ENCODE peak calls at places on chromosomes 7 and 10, in eight cellular contexts. M is kidney epithelial cell, D is occipital lobe, P is astrocyte of the spinal cord, H is suprapubic skin, Q is HEK293T, S is NCI-H2081, G is memory B cell. K is an unnamed sample.

GRCh38 chr7:131945313-131945831 is 388.9 kb upstream of the PODXL start:
- DNase-seq in M (no peak), D (peak), P (peak), H (peak), Q (peak), S (peak), G (no peak), K (peak)

GRCh38 chr7:21948887-21949469 is 3.3 kb upstream of the CDCA7L start:
- DNase-seq in M (no peak), D (no peak), P (no peak), H (no peak), Q (no peak), S (no peak), G (no peak), K (no peak)

GRCh38 chr10:62092301-62092990 is 176.2 kb downstream of the RTKN2 start:
- DNase-seq in M (no peak), D (no peak), P (no peak), H (no peak), Q (no peak), S (no peak), G (no peak), K (no peak)

GRCh38 chr7:155963356-155963755 is 151.1 kb upstream of the SHH start:
- DNase-seq in M (no peak), D (no peak), P (no peak), H (no peak), Q (no peak), S (no peak), G (no peak), K (no peak)

GRCh38 chr10:102645388-102645740 is 1.1 kb downstream of the TRIM8 start:
- DNase-seq in M (no peak), D (peak), P (no peak), H (peak), Q (no peak), S (no peak), G (no peak), K (peak)

GRCh38 chr7:155418304-155418703 is 39.6 kb upstream of the EN2 start:
- DNase-seq in M (no peak), D (no peak), P (no peak), H (no peak), Q (no peak), S (no peak), G (no peak), K (no peak)

GRCh38 chr7:134255814-134256213 is 60.9 kb downstream of the SLC35B4 start:
- DNase-seq in M (no peak), D (no peak), P (no peak), H (no peak), Q (no peak), S (no peak), G (no peak), K (no peak)

GRCh38 chr10:42996588-42996987 is 80.3 kb upstream of the RET start:
- DNase-seq in M (no peak), D (no peak), P (no peak), H (no peak), Q (no peak), S (no peak), G (no peak), K (no peak)

GRCh38 chr10:118522791-118523498 is 72.5 kb downstream of the PRLHR start:
- DNase-seq in M (peak), D (no peak), P (peak), H (no peak), Q (no peak), S (no peak), G (no peak), K (no peak)

GRCh38 chr7:35415411-35415822 is 161.5 kb upstream of the TBX20 start:
- DNase-seq in M (no peak), D (no peak), P (no peak), H (no peak), Q (no peak), S (no peak), G (no peak), K (no peak)

GRCh38 chr10:79445217-79445707 is at the start of gene ZCCHC24:
- DNase-seq in M (no peak), D (no peak), P (peak), H (peak), Q (peak), S (no peak), G (no peak), K (peak)

GRCh38 chr10:104056619-104057273 is 28.9 kb downstream of the COL17A1 start:
- DNase-seq in M (no peak), D (no peak), P (no peak), H (no peak), Q (no peak), S (no peak), G (no peak), K (no peak)

GRCh38 chr10:98589007-98589406 is 142.3 kb upstream of the HPS1 start:
- DNase-seq in M (no peak), D (no peak), P (no peak), H (no peak), Q (no peak), S (no peak), G (no peak), K (no peak)